ENCODE peak calls at places on chromosomes 1 and 21, in seven cellular contexts. N, T, R, O, C, F and K are unnamed samples.

GRCh38 chr1:117610036-117610435 is 4.2 kb downstream of the TENT5C start:
- DNase-seq in N (no peak), T (no peak), R (no peak), O (no peak), C (no peak), F (no peak), K (no peak)

GRCh38 chr1:77882411-77882810 is 6.0 kb upstream of the NEXN start:
- DNase-seq in N (no peak), T (no peak), R (no peak), O (no peak), C (no peak), F (no peak), K (no peak)

GRCh38 chr1:13513885-13514546 is at the start of gene LRRC38:
- DNase-seq in N (no peak), T (no peak), R (no peak), O (no peak), C (peak), F (no peak), K (peak)

GRCh38 chr1:184218436-184218835 is 166.9 kb downstream of the TSEN15 start:
- DNase-seq in N (no peak), T (no peak), R (no peak), O (no peak), C (no peak), F (no peak), K (no peak)

GRCh38 chr1:164733070-164733469 is 174.1 kb downstream of the PBX1 start:
- DNase-seq in N (no peak), T (peak), R (no peak), O (no peak), C (no peak), F (no peak), K (peak)

GRCh38 chr1:155940993-155941844 is at the start of gene RXFP4:
- DNase-seq in N (no peak), T (peak), R (no peak), O (no peak), C (peak), F (no peak), K (peak)

GRCh38 chr1:26730695-26731094 is 34.9 kb downstream of the ARID1A start:
- DNase-seq in N (no peak), T (peak), R (no peak), O (peak), C (no peak), F (no peak), K (no peak)

GRCh38 chr1:9784508-9785133 is 39.1 kb downstream of the CLSTN1 start:
- DNase-seq in N (no peak), T (peak), R (peak), O (peak), C (no peak), F (peak), K (peak)

GRCh38 chr1:206909167-206909882 is 12.1 kb downstream of the IL24 start:
- DNase-seq in N (no peak), T (peak), R (no peak), O (no peak), C (peak), F (peak), K (peak)

GRCh38 chr1:143698016-143698415 is 273.8 kb downstream of the FAM72C start:
- DNase-seq in N (no peak), T (peak), R (no peak), O (no peak), C (peak), F (no peak), K (peak)

GRCh38 chr1:44038876-44039657 is 7.8 kb upstream of the SLC6A9 start:
- DNase-seq in N (no peak), T (peak), R (no peak), O (no peak), C (no peak), F (no peak), K (no peak)

GRCh38 chr1:234978397-234979291 is 150.0 kb downstream of the TOMM20 start:
- DNase-seq in N (peak), T (peak), R (peak), O (no peak), C (peak), F (peak), K (peak)

GRCh38 chr21:45530423-45531113 is 11.7 kb downstream of the SLC19A1 start:
- DNase-seq in N (peak), T (no peak), R (no peak), O (no peak), C (no peak), F (no peak), K (no peak)

GRCh38 chr1:214997685-214998084 is 84.9 kb upstream of the KCNK2 start:
- DNase-seq in N (no peak), T (no peak), R (no peak), O (no peak), C (no peak), F (no peak), K (no peak)